ENCODE peak calls at places on chromosome 16, in ten cellular contexts. P is cardiac muscle cell, B is sigmoid colon, M is ovary, U is prostate gland, S is coronary artery, A is Caco-2, V is astrocyte of the spinal cord, N is Peyer's patch, D is BJ. R is an unnamed sample.

GRCh38 chr16:83967091-83967490 is 953 bp upstream of the NECAB2 start:
- DNase-seq in P (no peak), B (no peak), M (no peak), U (no peak), S (no peak), A (no peak), V (no peak), N (no peak), D (no peak), R (no peak)

GRCh38 chr16:69861276-69862030 is 89.7 kb upstream of the CLEC18A start:
- DNase-seq in P (peak), B (peak), M (peak), U (peak), S (peak), A (no peak), V (peak), N (no peak), D (peak), R (no peak)

GRCh38 chr16:85390511-85391174 is 222.5 kb upstream of the GSE1 start:
- DNase-seq in P (peak), B (peak), M (peak), U (peak), S (peak), A (peak), V (peak), N (peak), D (peak), R (peak)

GRCh38 chr16:56113223-56113622 is 78.1 kb upstream of the GNAO1 start:
- DNase-seq in P (no peak), B (no peak), M (no peak), U (no peak), S (no peak), A (no peak), V (no peak), N (no peak), D (no peak), R (no peak)

GRCh38 chr16:26491962-26492361 is 574.8 kb upstream of the C16orf82 start:
- DNase-seq in P (no peak), B (no peak), M (no peak), U (no peak), S (no peak), A (no peak), V (no peak), N (no peak), D (no peak), R (no peak)

GRCh38 chr16:86307518-86307903 is 202.8 kb upstream of the FOXF1 start:
- DNase-seq in P (no peak), B (peak), M (no peak), U (no peak), S (no peak), A (no peak), V (peak), N (no peak), D (no peak), R (no peak)

GRCh38 chr16:49608801-49609200 is 235.2 kb downstream of the C16orf78 start:
- DNase-seq in P (peak), B (peak), M (peak), U (no peak), S (peak), A (peak), V (peak), N (no peak), D (no peak), R (no peak)

GRCh38 chr16:65010136-65010535 is 111.7 kb downstream of the CDH11 start:
- DNase-seq in P (no peak), B (no peak), M (no peak), U (no peak), S (no peak), A (no peak), V (no peak), N (no peak), D (no peak), R (no peak)

GRCh38 chr16:48535831-48536599 is 74.0 kb downstream of the N4BP1 start:
- DNase-seq in P (peak), B (peak), M (peak), U (peak), S (peak), A (no peak), V (peak), N (no peak), D (no peak), R (no peak)
- TF ChIP-seq CTCF in P (no peak), B (no peak), M (no peak), U (no peak), S (no peak), A (no peak), V (no peak), N (no peak), D (no peak), R (no peak)

DNA sequence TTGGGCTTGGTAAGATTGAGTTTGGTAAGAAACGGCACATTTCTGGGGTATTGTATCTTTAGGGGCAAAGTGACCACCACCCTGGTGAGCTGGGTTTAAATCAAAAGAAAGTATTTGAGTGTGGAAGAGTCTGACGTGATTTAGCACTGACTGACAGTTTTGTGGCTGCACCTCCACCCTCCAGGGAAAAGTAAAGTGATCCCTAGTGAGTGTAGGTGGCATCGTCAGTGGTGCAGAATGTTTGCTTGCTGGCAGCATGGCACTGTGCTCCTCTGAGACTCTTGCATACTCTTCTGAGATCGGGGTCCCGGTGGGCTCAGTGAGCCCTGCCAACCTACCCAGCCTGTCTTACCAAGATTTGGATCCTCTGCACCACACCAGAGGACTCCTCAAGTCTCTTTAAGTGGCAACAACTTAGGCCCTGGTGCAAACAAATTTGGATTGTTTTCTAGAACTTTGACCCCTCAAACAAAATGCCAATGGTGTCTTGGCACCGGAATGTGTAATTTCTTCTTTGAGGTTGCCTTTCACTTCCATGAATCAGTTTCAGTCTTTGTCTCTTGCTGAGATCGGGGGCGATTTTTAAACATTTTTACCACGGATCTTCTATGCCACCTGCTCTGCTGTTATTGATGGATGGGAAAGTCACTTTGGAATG is 2.8 kb downstream of the PRKCB start:
- DNase-seq in P (no peak), B (no peak), M (no peak), U (no peak), S (no peak), A (no peak), V (no peak), N (no peak), D (no peak), R (no peak)
- H3K4me3 ChIP-seq in P (no peak), B (no peak), M (no peak), U (no peak), S (no peak), A (no peak), V (no peak), N (no peak), D (no peak), R (no peak)

GRCh38 chr16:6722786-6723185 is 609.9 kb upstream of the RBFOX1 start:
- DNase-seq in P (no peak), B (no peak), M (no peak), U (no peak), S (no peak), A (no peak), V (no peak), N (no peak), D (no peak), R (no peak)

GRCh38 chr16:6726621-6727020 is 606.0 kb upstream of the RBFOX1 start:
- DNase-seq in P (no peak), B (no peak), M (no peak), U (no peak), S (no peak), A (no peak), V (no peak), N (no peak), D (no peak), R (no peak)

GRCh38 chr16:6728381-6728780 is 604.3 kb upstream of the RBFOX1 start:
- DNase-seq in P (no peak), B (no peak), M (no peak), U (no peak), S (no peak), A (no peak), V (no peak), N (no peak), D (no peak), R (no peak)

GRCh38 chr16:6725634-6726331 is 606.9 kb upstream of the RBFOX1 start:
- DNase-seq in P (no peak), B (no peak), M (no peak), U (no peak), S (no peak), A (no peak), V (no peak), N (no peak), D (no peak), R (no peak)
- TF ChIP-seq CTCF in P (no peak), B (no peak), M (no peak), U (peak), S (no peak), A (no peak), V (no peak), N (no peak), D (no peak), R (peak)

DNA sequence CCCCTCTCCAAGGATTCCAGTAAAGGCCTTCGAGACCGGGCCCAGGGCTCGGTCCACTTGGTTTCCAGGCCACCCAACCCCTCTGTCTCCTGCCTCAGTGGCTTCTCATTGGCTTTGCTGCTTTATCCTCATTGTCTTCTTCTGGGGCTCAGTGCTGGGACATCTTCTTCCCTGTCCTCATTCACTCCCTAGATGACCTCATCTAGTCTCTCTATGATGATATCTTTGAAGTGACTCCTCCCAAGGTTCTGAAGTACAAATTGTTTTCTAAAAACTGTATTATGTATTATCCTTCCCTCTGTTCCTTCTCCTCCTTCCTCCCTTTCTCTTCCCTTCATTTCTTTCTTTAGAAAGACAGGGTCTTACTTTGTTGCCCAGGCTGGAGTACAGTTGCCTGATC is 27.1 kb upstream of the NDRG4 start:
- DNase-seq in P (no peak), B (no peak), M (no peak), U (no peak), S (no peak), A (no peak), V (no peak), N (no peak), D (no peak), R (no peak)
- H3K4me3 ChIP-seq in P (no peak), B (no peak), M (no peak), U (no peak), S (no peak), A (no peak), V (no peak), N (no peak), D (no peak), R (no peak)

GRCh38 chr16:54176376-54176901 is 110.1 kb downstream of the IRX3 start:
- DNase-seq in P (peak), B (no peak), M (no peak), U (no peak), S (no peak), A (peak), V (no peak), N (no peak), D (no peak), R (no peak)
- TF ChIP-seq CTCF in P (no peak), B (no peak), M (no peak), U (no peak), S (no peak), A (peak), V (no peak), N (no peak), D (no peak), R (no peak)

DNA sequence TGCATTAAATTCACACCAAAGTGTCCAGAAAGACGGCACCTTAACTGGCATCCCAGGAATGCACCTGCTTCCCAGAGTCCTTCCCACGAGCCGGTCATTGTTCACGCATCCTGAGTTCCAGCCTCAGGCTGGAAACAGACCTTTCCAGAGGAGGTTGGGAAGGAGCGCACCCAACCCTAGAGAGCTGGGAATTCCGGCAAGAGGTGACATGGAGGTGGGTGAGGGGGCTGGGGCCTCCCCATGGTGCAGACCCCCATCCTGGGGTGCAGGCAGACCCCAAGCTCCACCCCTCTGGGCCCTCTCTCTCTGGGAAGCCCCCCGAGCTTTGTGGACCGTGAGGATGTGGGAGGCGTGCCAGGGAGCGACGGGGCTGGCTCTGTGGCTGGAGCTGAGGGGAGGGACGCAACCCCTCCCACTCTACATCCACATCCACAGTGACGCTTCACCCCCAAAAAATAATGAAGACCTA is 15.8 kb downstream of the CHMP1A start:
- DNase-seq in P (no peak), B (no peak), M (no peak), U (no peak), S (no peak), A (no peak), V (no peak), N (no peak), D (no peak), R (no peak)
- H3K4me3 ChIP-seq in P (no peak), B (no peak), M (no peak), U (no peak), S (no peak), A (no peak), V (no peak), N (no peak), D (no peak), R (no peak)

GRCh38 chr16:22299036-22299435 is 1.8 kb downstream of the POLR3E start:
- DNase-seq in P (no peak), B (no peak), M (no peak), U (no peak), S (no peak), A (no peak), V (no peak), N (no peak), D (no peak), R (no peak)

GRCh38 chr16:22302776-22303363 is 5.7 kb downstream of the POLR3E start:
- DNase-seq in P (no peak), B (no peak), M (no peak), U (no peak), S (no peak), A (no peak), V (no peak), N (no peak), D (no peak), R (no peak)

GRCh38 chr16:22297871-22298733 is 893 bp downstream of the POLR3E start:
- DNase-seq in P (peak), B (peak), M (peak), U (peak), S (peak), A (peak), V (peak), N (peak), D (peak), R (peak)

GRCh38 chr16:22297114-22297870 is at the start of gene POLR3E:
- DNase-seq in P (peak), B (peak), M (peak), U (peak), S (peak), A (peak), V (peak), N (peak), D (peak), R (peak)

GRCh38 chr16:22300427-22301071 is 3.3 kb downstream of the POLR3E start:
- DNase-seq in P (peak), B (peak), M (no peak), U (peak), S (no peak), A (peak), V (peak), N (peak), D (no peak), R (no peak)
- TF ChIP-seq CTCF in P (peak), B (peak), M (no peak), U (peak), S (peak), A (peak), V (peak), N (peak), D (peak), R (peak)

GRCh38 chr16:28494141-28494851 is at the start of gene APOBR:
- DNase-seq in P (no peak), B (no peak), M (peak), U (no peak), S (no peak), A (no peak), V (no peak), N (peak), D (no peak), R (no peak)
- H3K4me3 ChIP-seq in P (no peak), B (peak), M (no peak), U (no peak), S (peak), A (no peak), V (no peak), N (peak), D (no peak), R (no peak)

GRCh38 chr16:88820335-88821025 is 8.8 kb upstream of the APRT start:
- DNase-seq in P (no peak), B (no peak), M (no peak), U (no peak), S (no peak), A (no peak), V (no peak), N (no peak), D (no peak), R (no peak)

GRCh38 chr16:88822281-88823040 is 10.7 kb upstream of the APRT start:
- DNase-seq in P (no peak), B (no peak), M (no peak), U (no peak), S (no peak), A (no peak), V (no peak), N (no peak), D (no peak), R (no peak)

GRCh38 chr16:88819126-88819525 is 7.4 kb upstream of the APRT start:
- DNase-seq in P (no peak), B (no peak), M (no peak), U (no peak), S (no peak), A (no peak), V (no peak), N (no peak), D (no peak), R (no peak)

GRCh38 chr16:88818610-88818874 is 6.8 kb upstream of the APRT start:
- DNase-seq in P (no peak), B (no peak), M (no peak), U (no peak), S (no peak), A (no peak), V (no peak), N (no peak), D (no peak), R (no peak)

GRCh38 chr16:88821168-88821850 is 9.6 kb upstream of the APRT start:
- DNase-seq in P (no peak), B (no peak), M (no peak), U (no peak), S (no peak), A (no peak), V (no peak), N (no peak), D (no peak), R (no peak)
- TF ChIP-seq CTCF in P (no peak), B (no peak), M (no peak), U (no peak), S (no peak), A (no peak), V (no peak), N (no peak), D (no peak), R (no peak)

R was measured in epithelial cell of proximal tubule.